ENCODE peak calls at places on chromosomes 7 and 10, in six cellular contexts. One of them, this sample, is unnamed. For H3K4me1, the result is how much of the 10 kb centered on the place peaks cover.

GRCh38 chr7:150631084-150631824 is 931 bp downstream of the GIMAP6 start:
- DNase-seq in SK-N-SH: no peak
- DNase-seq in cardiac muscle cell: no peak
- DNase-seq in mucosa of descending colon: peak
- DNase-seq in small intestine: peak
- DNase-seq in left ventricle myocardium inferior: peak
- DNase-seq in this sample: peak

GRCh38 chr7:106377847-106378361 is 93.1 kb upstream of the NAMPT start:
- DNase-seq in SK-N-SH: no peak
- DNase-seq in cardiac muscle cell: no peak
- DNase-seq in mucosa of descending colon: no peak
- DNase-seq in small intestine: no peak
- DNase-seq in left ventricle myocardium inferior: no peak
- DNase-seq in this sample: no peak

GRCh38 chr10:101778151-101778780 is 2.4 kb upstream of the FGF8 start:
- DNase-seq in SK-N-SH: peak
- DNase-seq in cardiac muscle cell: no peak
- DNase-seq in mucosa of descending colon: no peak
- DNase-seq in small intestine: no peak
- DNase-seq in left ventricle myocardium inferior: no peak
- DNase-seq in this sample: peak

GRCh38 chr7:111115966-111116365 is 25.0 kb downstream of the LRRN3 start:
- DNase-seq in SK-N-SH: no peak
- DNase-seq in cardiac muscle cell: no peak
- DNase-seq in mucosa of descending colon: no peak
- DNase-seq in small intestine: no peak
- DNase-seq in left ventricle myocardium inferior: no peak
- DNase-seq in this sample: no peak

GRCh38 chr10:3452234-3452633 is 279.7 kb upstream of the PITRM1 start:
- DNase-seq in SK-N-SH: no peak
- DNase-seq in cardiac muscle cell: no peak
- DNase-seq in mucosa of descending colon: no peak
- DNase-seq in small intestine: no peak
- DNase-seq in left ventricle myocardium inferior: no peak
- DNase-seq in this sample: no peak

GRCh38 chr7:155426543-155427410 is 31.2 kb upstream of the EN2 start:
- DNase-seq in SK-N-SH: no peak
- DNase-seq in cardiac muscle cell: no peak
- DNase-seq in mucosa of descending colon: no peak
- DNase-seq in small intestine: no peak
- DNase-seq in left ventricle myocardium inferior: no peak
- DNase-seq in this sample: no peak

GRCh38 chr7:22810843-22811242 is 11.8 kb downstream of the TOMM7 start:
- DNase-seq in SK-N-SH: no peak
- DNase-seq in cardiac muscle cell: no peak
- DNase-seq in mucosa of descending colon: no peak
- DNase-seq in small intestine: no peak
- DNase-seq in left ventricle myocardium inferior: no peak
- DNase-seq in this sample: no peak

GRCh38 chr10:90451283-90451682 is 406.6 kb downstream of the HTR7 start:
- DNase-seq in SK-N-SH: no peak
- DNase-seq in cardiac muscle cell: no peak
- DNase-seq in mucosa of descending colon: no peak
- DNase-seq in small intestine: no peak
- DNase-seq in left ventricle myocardium inferior: no peak
- DNase-seq in this sample: no peak

GRCh38 chr10:86553213-86553612 is 31.6 kb upstream of the WAPL start:
- DNase-seq in SK-N-SH: no peak
- DNase-seq in cardiac muscle cell: no peak
- DNase-seq in mucosa of descending colon: no peak
- DNase-seq in small intestine: no peak
- DNase-seq in left ventricle myocardium inferior: no peak
- DNase-seq in this sample: no peak

GRCh38 chr7:31695856-31696255 is 8.8 kb downstream of the PPP1R17 start:
- DNase-seq in SK-N-SH: no peak
- DNase-seq in cardiac muscle cell: no peak
- DNase-seq in mucosa of descending colon: no peak
- DNase-seq in small intestine: no peak
- DNase-seq in left ventricle myocardium inferior: no peak
- DNase-seq in this sample: no peak

GRCh38 chr7:47202146-47202768 is 379.7 kb downstream of the TNS3 start:
- DNase-seq in SK-N-SH: no peak
- DNase-seq in cardiac muscle cell: no peak
- DNase-seq in mucosa of descending colon: no peak
- DNase-seq in small intestine: no peak
- DNase-seq in left ventricle myocardium inferior: no peak
- DNase-seq in this sample: no peak

GRCh38 chr7:140229101-140229525 is 52.3 kb upstream of the KDM7A start:
- DNase-seq in SK-N-SH: no peak
- DNase-seq in cardiac muscle cell: no peak
- DNase-seq in mucosa of descending colon: no peak
- DNase-seq in small intestine: no peak
- DNase-seq in left ventricle myocardium inferior: no peak
- DNase-seq in this sample: no peak

GRCh38 chr7:25624837-25625236 is 396.6 kb upstream of the NPVF start:
- DNase-seq in SK-N-SH: no peak
- DNase-seq in cardiac muscle cell: no peak
- DNase-seq in mucosa of descending colon: no peak
- DNase-seq in small intestine: no peak
- DNase-seq in left ventricle myocardium inferior: peak
- DNase-seq in this sample: peak

GRCh38 chr7:79615466-79615865 is 162.0 kb upstream of the MAGI2 start:
- DNase-seq in SK-N-SH: no peak
- DNase-seq in cardiac muscle cell: no peak
- DNase-seq in mucosa of descending colon: no peak
- DNase-seq in small intestine: no peak
- DNase-seq in left ventricle myocardium inferior: no peak
- DNase-seq in this sample: no peak

GRCh38 chr10:34598972-34599371 is 216.1 kb downstream of the PARD3 start:
- DNase-seq in SK-N-SH: no peak
- DNase-seq in cardiac muscle cell: no peak
- DNase-seq in mucosa of descending colon: no peak
- DNase-seq in small intestine: no peak
- DNase-seq in left ventricle myocardium inferior: no peak
- DNase-seq in this sample: no peak

GRCh38 chr10:22607261-22607660 is 107.1 kb downstream of the PIP4K2A start:
- DNase-seq in SK-N-SH: no peak
- DNase-seq in cardiac muscle cell: peak
- DNase-seq in mucosa of descending colon: no peak
- DNase-seq in small intestine: no peak
- DNase-seq in left ventricle myocardium inferior: no peak
- DNase-seq in this sample: peak
- H3K4me1 ChIP-seq in SK-N-SH: under half
- H3K4me1 ChIP-seq in cardiac muscle cell: under half
- H3K4me1 ChIP-seq in mucosa of descending colon: under half
- H3K4me1 ChIP-seq in small intestine: under half
- H3K4me1 ChIP-seq in left ventricle myocardium inferior: under half
- H3K4me1 ChIP-seq in this sample: under half

GRCh38 chr10:113045155-113046055 is 95.4 kb downstream of the TCF7L2 start:
- DNase-seq in SK-N-SH: no peak
- DNase-seq in cardiac muscle cell: no peak
- DNase-seq in mucosa of descending colon: no peak
- DNase-seq in small intestine: no peak
- DNase-seq in left ventricle myocardium inferior: no peak
- DNase-seq in this sample: no peak
- H3K4me1 ChIP-seq in SK-N-SH: under half
- H3K4me1 ChIP-seq in cardiac muscle cell: under half
- H3K4me1 ChIP-seq in mucosa of descending colon: under half
- H3K4me1 ChIP-seq in small intestine: under half
- H3K4me1 ChIP-seq in left ventricle myocardium inferior: under half
- H3K4me1 ChIP-seq in this sample: under half

GRCh38 chr10:61068471-61068870 is 124.5 kb upstream of the RHOBTB1 start:
- DNase-seq in SK-N-SH: no peak
- DNase-seq in cardiac muscle cell: no peak
- DNase-seq in mucosa of descending colon: no peak
- DNase-seq in small intestine: no peak
- DNase-seq in left ventricle myocardium inferior: no peak
- DNase-seq in this sample: no peak
- H3K4me1 ChIP-seq in SK-N-SH: under half
- H3K4me1 ChIP-seq in cardiac muscle cell: under half
- H3K4me1 ChIP-seq in mucosa of descending colon: under half
- H3K4me1 ChIP-seq in small intestine: under half
- H3K4me1 ChIP-seq in left ventricle myocardium inferior: under half
- H3K4me1 ChIP-seq in this sample: under half

GRCh38 chr7:90775383-90775965 is 179.4 kb downstream of the CDK14 start:
- DNase-seq in SK-N-SH: no peak
- DNase-seq in cardiac muscle cell: no peak
- DNase-seq in mucosa of descending colon: no peak
- DNase-seq in small intestine: no peak
- DNase-seq in left ventricle myocardium inferior: no peak
- DNase-seq in this sample: no peak
- H3K4me1 ChIP-seq in SK-N-SH: under half
- H3K4me1 ChIP-seq in cardiac muscle cell: under half
- H3K4me1 ChIP-seq in mucosa of descending colon: under half
- H3K4me1 ChIP-seq in small intestine: under half
- H3K4me1 ChIP-seq in left ventricle myocardium inferior: under half
- H3K4me1 ChIP-seq in this sample: under half

GRCh38 chr7:44093102-44093641 is 10.8 kb upstream of the POLM start:
- DNase-seq in SK-N-SH: no peak
- DNase-seq in cardiac muscle cell: no peak
- DNase-seq in mucosa of descending colon: no peak
- DNase-seq in small intestine: no peak
- DNase-seq in left ventricle myocardium inferior: no peak
- DNase-seq in this sample: no peak
- H3K4me1 ChIP-seq in SK-N-SH: under half
- H3K4me1 ChIP-seq in cardiac muscle cell: under half
- H3K4me1 ChIP-seq in mucosa of descending colon: under half
- H3K4me1 ChIP-seq in small intestine: under half
- H3K4me1 ChIP-seq in left ventricle myocardium inferior: under half
- H3K4me1 ChIP-seq in this sample: under half

GRCh38 chr10:71763352-71764127 is 9.8 kb downstream of the VSIR start:
- DNase-seq in SK-N-SH: no peak
- DNase-seq in cardiac muscle cell: no peak
- DNase-seq in mucosa of descending colon: peak
- DNase-seq in small intestine: no peak
- DNase-seq in left ventricle myocardium inferior: no peak
- DNase-seq in this sample: peak
- H3K4me1 ChIP-seq in SK-N-SH: under half
- H3K4me1 ChIP-seq in cardiac muscle cell: under half
- H3K4me1 ChIP-seq in mucosa of descending colon: under half
- H3K4me1 ChIP-seq in small intestine: under half
- H3K4me1 ChIP-seq in left ventricle myocardium inferior: half or more
- H3K4me1 ChIP-seq in this sample: under half

GRCh38 chr10:96577037-96577436 is 9.8 kb downstream of the TM9SF3 start:
- DNase-seq in SK-N-SH: no peak
- DNase-seq in cardiac muscle cell: no peak
- DNase-seq in mucosa of descending colon: no peak
- DNase-seq in small intestine: peak
- DNase-seq in left ventricle myocardium inferior: no peak
- DNase-seq in this sample: no peak
- H3K4me1 ChIP-seq in SK-N-SH: under half
- H3K4me1 ChIP-seq in cardiac muscle cell: under half
- H3K4me1 ChIP-seq in mucosa of descending colon: under half
- H3K4me1 ChIP-seq in small intestine: under half
- H3K4me1 ChIP-seq in left ventricle myocardium inferior: half or more
- H3K4me1 ChIP-seq in this sample: under half

GRCh38 chr10:32952541-32953276 is 5.3 kb downstream of the ITGB1 start:
- DNase-seq in SK-N-SH: no peak
- DNase-seq in cardiac muscle cell: no peak
- DNase-seq in mucosa of descending colon: no peak
- DNase-seq in small intestine: no peak
- DNase-seq in left ventricle myocardium inferior: no peak
- DNase-seq in this sample: no peak

GRCh38 chr10:32949221-32949678 is 8.8 kb downstream of the ITGB1 start:
- DNase-seq in SK-N-SH: no peak
- DNase-seq in cardiac muscle cell: no peak
- DNase-seq in mucosa of descending colon: no peak
- DNase-seq in small intestine: no peak
- DNase-seq in left ventricle myocardium inferior: no peak
- DNase-seq in this sample: no peak

GRCh38 chr10:32951111-32951510 is 6.9 kb downstream of the ITGB1 start:
- DNase-seq in SK-N-SH: no peak
- DNase-seq in cardiac muscle cell: no peak
- DNase-seq in mucosa of descending colon: no peak
- DNase-seq in small intestine: no peak
- DNase-seq in left ventricle myocardium inferior: no peak
- DNase-seq in this sample: no peak

GRCh38 chr10:32952094-32952493 is 5.9 kb downstream of the ITGB1 start:
- DNase-seq in SK-N-SH: no peak
- DNase-seq in cardiac muscle cell: no peak
- DNase-seq in mucosa of descending colon: no peak
- DNase-seq in small intestine: no peak
- DNase-seq in left ventricle myocardium inferior: no peak
- DNase-seq in this sample: no peak

GRCh38 chr10:32950457-32951109 is 7.4 kb downstream of the ITGB1 start:
- DNase-seq in SK-N-SH: no peak
- DNase-seq in cardiac muscle cell: no peak
- DNase-seq in mucosa of descending colon: no peak
- DNase-seq in small intestine: peak
- DNase-seq in left ventricle myocardium inferior: no peak
- DNase-seq in this sample: no peak
- H3K4me1 ChIP-seq in SK-N-SH: under half
- H3K4me1 ChIP-seq in cardiac muscle cell: half or more
- H3K4me1 ChIP-seq in mucosa of descending colon: under half
- H3K4me1 ChIP-seq in small intestine: under half
- H3K4me1 ChIP-seq in left ventricle myocardium inferior: half or more
- H3K4me1 ChIP-seq in this sample: under half

DNA sequence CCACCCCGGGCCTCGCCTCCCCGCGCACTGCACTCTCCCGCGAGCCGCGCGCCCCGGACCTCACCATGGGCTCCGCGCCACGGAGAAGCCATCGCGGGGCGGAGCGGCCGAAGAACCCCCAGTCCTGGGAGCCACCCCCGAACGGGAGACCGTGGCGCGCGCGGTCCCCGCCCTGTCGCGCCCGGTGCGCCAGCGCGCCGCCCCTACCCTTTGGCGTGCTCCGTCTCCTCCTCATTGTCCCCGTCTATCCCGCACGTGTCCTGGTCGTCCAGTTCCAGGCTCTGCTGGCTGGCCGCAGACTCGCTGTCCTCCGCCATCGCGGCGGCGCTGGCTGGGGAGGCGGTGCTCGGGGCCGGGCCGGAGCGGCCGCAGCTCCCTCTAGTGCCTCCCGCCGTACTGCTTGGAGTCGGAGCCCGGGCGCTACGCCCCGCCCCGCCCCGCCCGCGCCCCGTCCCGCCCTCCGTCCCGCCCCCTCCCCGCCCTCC is at the start of gene NMT2:
- DNase-seq in SK-N-SH: no peak
- DNase-seq in cardiac muscle cell: peak
- DNase-seq in mucosa of descending colon: peak
- DNase-seq in small intestine: peak
- DNase-seq in left ventricle myocardium inferior: peak
- DNase-seq in this sample: peak
- H3K4me1 ChIP-seq in SK-N-SH: under half
- H3K4me1 ChIP-seq in cardiac muscle cell: under half
- H3K4me1 ChIP-seq in mucosa of descending colon: under half
- H3K4me1 ChIP-seq in small intestine: under half
- H3K4me1 ChIP-seq in left ventricle myocardium inferior: half or more
- H3K4me1 ChIP-seq in this sample: under half